ENCODE peak calls at places on chromosomes 1 and 21, in nine cellular contexts. X is GM23338, Z is SK-N-MC, Q is HCT116, I is endothelial cell of umbilical vein, L is transverse colon, G is sigmoid colon, H is stomach, A is GM12892. M is an unnamed sample.

GRCh38 chr1:243595527-243596206 is 254.4 kb downstream of the AKT3 start:
- DNase-seq in X (no peak), Z (no peak), A (no peak), L (no peak), I (no peak), Q (no peak), G (no peak), H (no peak), M (no peak)

GRCh38 chr1:93585059-93585966 is 96.3 kb downstream of the BCAR3 start:
- DNase-seq in X (no peak), G (peak), I (no peak), Z (no peak), A (no peak), H (peak), L (peak), Q (no peak), M (no peak)

GRCh38 chr21:37435120-37435519 is 68.5 kb downstream of the DYRK1A start:
- DNase-seq in H (no peak), Q (peak), I (peak), G (peak), Z (peak), A (no peak), L (no peak), X (peak), M (no peak)

GRCh38 chr1:27999055-27999454 is 39.3 kb downstream of the XKR8 start:
- DNase-seq in H (no peak), X (no peak), A (no peak), I (no peak), Q (no peak), Z (no peak), G (no peak), L (no peak), M (no peak)

GRCh38 chr1:235649722-235650163 is at the start of gene GNG4:
- DNase-seq in Q (no peak), I (no peak), Z (no peak), H (no peak), L (no peak), G (peak), X (peak), A (no peak), M (no peak)

GRCh38 chr1:3651939-3652537 is at the start of gene TP73:
- DNase-seq in Q (peak), Z (no peak), I (no peak), H (no peak), G (no peak), A (peak), X (peak), L (no peak), M (no peak)

GRCh38 chr1:9595968-9596340 is 7.2 kb downstream of the TMEM201 start:
- DNase-seq in I (no peak), L (no peak), Z (no peak), Q (no peak), G (no peak), H (no peak), A (no peak), X (no peak), M (peak)

GRCh38 chr1:164759945-164760584 is 201.1 kb downstream of the PBX1 start:
- DNase-seq in Z (no peak), L (no peak), I (no peak), X (no peak), A (no peak), H (no peak), Q (no peak), G (no peak), M (no peak)

GRCh38 chr1:85611856-85612255 is 31.3 kb downstream of the CCN1 start:
- DNase-seq in G (peak), I (no peak), X (no peak), L (no peak), A (no peak), Q (peak), H (peak), Z (no peak), M (no peak)

DNA sequence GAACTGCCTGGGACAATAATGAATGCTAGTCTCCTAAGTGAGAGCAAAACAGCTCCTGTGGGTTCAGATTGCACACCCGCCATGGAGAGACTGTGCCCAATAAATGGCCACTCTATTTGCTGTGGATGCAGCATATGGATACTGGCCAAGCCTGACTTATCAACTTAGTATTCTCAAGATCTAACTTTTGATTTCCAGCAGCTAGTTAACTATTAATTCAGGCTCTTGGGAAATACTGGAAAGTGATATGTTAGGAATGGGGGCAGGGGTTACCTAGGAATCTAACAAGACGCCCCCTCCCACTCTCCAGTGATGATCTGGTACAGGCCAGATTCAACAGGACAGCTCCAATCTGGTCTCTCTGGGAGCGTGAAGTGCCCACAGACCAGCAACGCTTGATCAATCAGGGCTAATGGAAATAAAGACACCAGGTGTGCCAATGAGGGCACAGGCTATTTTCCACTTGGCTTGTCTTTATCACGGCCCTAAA is 123.6 kb upstream of the IFFO2 start:
- DNase-seq in I (no peak), G (no peak), Q (no peak), X (no peak), A (no peak), Z (no peak), L (no peak), H (peak), M (no peak)
- TF ChIP-seq POLR2AphosphoS5 in I (no peak), G (no peak), Q (no peak), X (no peak), A (no peak), Z (no peak), L (no peak), H (no peak), M (no peak)

GRCh38 chr1:222781251-222781650 is 33.6 kb upstream of the DISP1 start:
- DNase-seq in Z (no peak), I (no peak), A (no peak), H (no peak), Q (no peak), X (no peak), G (no peak), L (no peak), M (no peak)

GRCh38 chr1:222777463-222777862 is 37.4 kb upstream of the DISP1 start:
- DNase-seq in A (no peak), G (no peak), L (no peak), X (no peak), Z (no peak), Q (no peak), I (no peak), H (no peak), M (no peak)

GRCh38 chr1:222777977-222778376 is 36.9 kb upstream of the DISP1 start:
- DNase-seq in X (no peak), Z (no peak), H (no peak), L (no peak), Q (no peak), I (peak), G (no peak), A (no peak), M (no peak)
- TF ChIP-seq POLR2AphosphoS5 in X (no peak), Z (no peak), H (no peak), L (peak), Q (no peak), I (no peak), G (peak), A (no peak), M (no peak)

GRCh38 chr1:30878016-30878415 is 30.5 kb downstream of the SDC3 start:
- DNase-seq in L (no peak), H (no peak), A (no peak), I (no peak), G (no peak), X (no peak), Q (no peak), Z (no peak), M (no peak)

GRCh38 chr1:30878559-30878958 is 30.0 kb downstream of the SDC3 start:
- DNase-seq in I (no peak), Q (no peak), H (no peak), Z (no peak), G (no peak), A (no peak), X (no peak), L (no peak), M (no peak)

GRCh38 chr1:30876451-30877204 is 31.9 kb downstream of the SDC3 start:
- DNase-seq in G (no peak), Q (no peak), A (no peak), L (no peak), I (no peak), Z (no peak), H (no peak), X (no peak), M (no peak)

GRCh38 chr1:30875916-30876315 is 32.6 kb downstream of the SDC3 start:
- DNase-seq in Z (no peak), G (no peak), Q (no peak), X (no peak), H (no peak), I (no peak), A (no peak), L (no peak), M (no peak)

GRCh38 chr1:30877205-30877912 is 31.2 kb downstream of the SDC3 start:
- DNase-seq in H (peak), X (peak), A (no peak), L (peak), G (peak), Z (peak), Q (no peak), I (peak), M (no peak)
- TF ChIP-seq POLR2AphosphoS5 in H (no peak), X (no peak), A (no peak), L (peak), G (peak), Z (no peak), Q (no peak), I (no peak), M (no peak)

GRCh38 chr1:116554924-116555323 is 15.9 kb downstream of the CD58 start:
- DNase-seq in H (no peak), A (no peak), L (no peak), I (no peak), G (no peak), Z (no peak), X (no peak), Q (no peak), M (no peak)
- TF ChIP-seq POLR2AphosphoS5 in H (no peak), A (no peak), L (no peak), I (no peak), G (no peak), Z (no peak), X (no peak), Q (no peak), M (no peak)

GRCh38 chr1:6486433-6487011 is 4.9 kb downstream of the PLEKHG5 start:
- DNase-seq in H (peak), G (peak), Q (peak), I (peak), L (peak), Z (peak), X (peak), A (peak), M (peak)
- TF ChIP-seq POLR2AphosphoS5 in H (no peak), G (no peak), Q (no peak), I (peak), L (no peak), Z (no peak), X (peak), A (no peak), M (no peak)

GRCh38 chr1:159918918-159919195 is 6.5 kb downstream of the TAGLN2 start:
- DNase-seq in I (no peak), A (no peak), H (no peak), Q (no peak), L (no peak), X (no peak), G (no peak), Z (no peak), M (no peak)
- TF ChIP-seq POLR2AphosphoS5 in I (no peak), A (peak), H (no peak), Q (no peak), L (no peak), X (no peak), G (no peak), Z (no peak), M (no peak)

GRCh38 chr1:173478099-173478555 is 992 bp downstream of the PRDX6 start:
- DNase-seq in I (peak), Q (peak), A (no peak), H (peak), L (peak), X (peak), G (peak), Z (no peak), M (no peak)
- TF ChIP-seq POLR2AphosphoS5 in I (no peak), Q (peak), A (no peak), H (peak), L (peak), X (no peak), G (peak), Z (no peak), M (no peak)

GRCh38 chr1:152141971-152142584 is 16.9 kb downstream of the RPTN start:
- DNase-seq in H (peak), G (no peak), X (peak), L (peak), Z (peak), Q (peak), I (peak), A (no peak), M (no peak)
- TF ChIP-seq POLR2AphosphoS5 in H (no peak), G (no peak), X (no peak), L (no peak), Z (no peak), Q (no peak), I (no peak), A (no peak), M (no peak)

M was measured in GM12891.